ENCODE peak calls at places on chromosomes 13 and 19, in five cellular contexts. One of them, this sample, is unnamed.

GRCh38 chr19:38990949-38991697 is 15.6 kb upstream of the FBXO17 start:
- DNase-seq in SW480: no peak
- DNase-seq in brain microvascular endothelial cell: no peak
- DNase-seq in endothelial cell: no peak
- DNase-seq in globus pallidus: no peak
- DNase-seq in this sample: peak

GRCh38 chr13:111902726-111903125 is 164.2 kb upstream of the SOX1 start:
- DNase-seq in brain microvascular endothelial cell: no peak
- DNase-seq in globus pallidus: no peak
- DNase-seq in SW480: no peak
- DNase-seq in endothelial cell: no peak
- DNase-seq in this sample: no peak

GRCh38 chr19:42480335-42481095 is 37.8 kb upstream of the CXCL17 start:
- DNase-seq in SW480: no peak
- DNase-seq in globus pallidus: peak
- DNase-seq in endothelial cell: no peak
- DNase-seq in brain microvascular endothelial cell: peak
- DNase-seq in this sample: peak

GRCh38 chr13:108682714-108683113 is 53.3 kb downstream of the MYO16 start:
- DNase-seq in brain microvascular endothelial cell: no peak
- DNase-seq in globus pallidus: no peak
- DNase-seq in endothelial cell: no peak
- DNase-seq in SW480: no peak
- DNase-seq in this sample: no peak

GRCh38 chr13:70568571-70568970 is 460.3 kb upstream of the KLHL1 start:
- DNase-seq in SW480: peak
- DNase-seq in globus pallidus: peak
- DNase-seq in brain microvascular endothelial cell: peak
- DNase-seq in endothelial cell: peak
- DNase-seq in this sample: peak

GRCh38 chr19:48540110-48540509 is 11.9 kb upstream of the SULT2B1 start:
- DNase-seq in globus pallidus: no peak
- DNase-seq in SW480: no peak
- DNase-seq in endothelial cell: no peak
- DNase-seq in brain microvascular endothelial cell: no peak
- DNase-seq in this sample: no peak

GRCh38 chr13:40758811-40759210 is 12.2 kb downstream of the MRPS31 start:
- DNase-seq in globus pallidus: no peak
- DNase-seq in SW480: no peak
- DNase-seq in endothelial cell: no peak
- DNase-seq in brain microvascular endothelial cell: no peak
- DNase-seq in this sample: no peak

GRCh38 chr19:48879025-48879572 is 6.9 kb downstream of the PPP1R15A start:
- DNase-seq in brain microvascular endothelial cell: no peak
- DNase-seq in endothelial cell: no peak
- DNase-seq in globus pallidus: no peak
- DNase-seq in SW480: no peak
- DNase-seq in this sample: no peak

GRCh38 chr13:113652404-113653263 is 5.4 kb downstream of the ATP4B start:
- DNase-seq in globus pallidus: no peak
- DNase-seq in endothelial cell: no peak
- DNase-seq in brain microvascular endothelial cell: no peak
- DNase-seq in SW480: no peak
- DNase-seq in this sample: no peak

GRCh38 chr13:66139701-66140100 is 1090.4 kb downstream of the PCDH9 start:
- DNase-seq in brain microvascular endothelial cell: no peak
- DNase-seq in globus pallidus: no peak
- DNase-seq in SW480: no peak
- DNase-seq in endothelial cell: no peak
- DNase-seq in this sample: no peak

GRCh38 chr19:50933640-50934039 is 19.2 kb downstream of the KLK5 start:
- DNase-seq in SW480: peak
- DNase-seq in globus pallidus: no peak
- DNase-seq in endothelial cell: no peak
- DNase-seq in brain microvascular endothelial cell: peak
- DNase-seq in this sample: peak

GRCh38 chr13:79503069-79503468 is 22.1 kb downstream of the NDFIP2 start:
- DNase-seq in brain microvascular endothelial cell: no peak
- DNase-seq in SW480: no peak
- DNase-seq in endothelial cell: no peak
- DNase-seq in globus pallidus: no peak
- DNase-seq in this sample: no peak

GRCh38 chr13:27406178-27406939 is 18.1 kb upstream of the GTF3A start:
- DNase-seq in globus pallidus: peak
- DNase-seq in SW480: peak
- DNase-seq in brain microvascular endothelial cell: peak
- DNase-seq in endothelial cell: peak
- DNase-seq in this sample: peak

GRCh38 chr13:109707044-109707794 is 79.2 kb downstream of the IRS2 start:
- DNase-seq in SW480: peak
- DNase-seq in brain microvascular endothelial cell: no peak
- DNase-seq in globus pallidus: no peak
- DNase-seq in endothelial cell: no peak
- DNase-seq in this sample: no peak

GRCh38 chr19:46515879-46516350 is 20.2 kb upstream of the PNMA8B start:
- DNase-seq in SW480: peak
- DNase-seq in endothelial cell: no peak
- DNase-seq in globus pallidus: no peak
- DNase-seq in brain microvascular endothelial cell: peak
- DNase-seq in this sample: peak

GRCh38 chr19:8569066-8569761 is 8.0 kb downstream of the MYO1F start:
- DNase-seq in endothelial cell: no peak
- DNase-seq in brain microvascular endothelial cell: peak
- DNase-seq in globus pallidus: peak
- DNase-seq in SW480: peak
- DNase-seq in this sample: peak

GRCh38 chr13:96527497-96527896 is 437.6 kb downstream of the HS6ST3 start:
- DNase-seq in brain microvascular endothelial cell: no peak
- DNase-seq in endothelial cell: no peak
- DNase-seq in globus pallidus: no peak
- DNase-seq in SW480: no peak
- DNase-seq in this sample: no peak

GRCh38 chr13:111537843-111538499 is 217.5 kb downstream of the TEX29 start:
- DNase-seq in endothelial cell: no peak
- DNase-seq in brain microvascular endothelial cell: no peak
- DNase-seq in globus pallidus: no peak
- DNase-seq in SW480: no peak
- DNase-seq in this sample: no peak

GRCh38 chr13:102569488-102569887 is 27.3 kb upstream of the TPP2 start:
- DNase-seq in endothelial cell: no peak
- DNase-seq in SW480: no peak
- DNase-seq in globus pallidus: no peak
- DNase-seq in brain microvascular endothelial cell: peak
- DNase-seq in this sample: no peak

GRCh38 chr13:46101488-46102289 is 3.1 kb downstream of the CPB2 start:
- DNase-seq in endothelial cell: no peak
- DNase-seq in SW480: no peak
- DNase-seq in brain microvascular endothelial cell: no peak
- DNase-seq in globus pallidus: peak
- DNase-seq in this sample: no peak

GRCh38 chr13:113903361-113903760 is 39.5 kb upstream of the GAS6 start:
- DNase-seq in globus pallidus: no peak
- DNase-seq in brain microvascular endothelial cell: peak
- DNase-seq in SW480: no peak
- DNase-seq in endothelial cell: no peak
- DNase-seq in this sample: no peak

GRCh38 chr13:108276060-108276459 is 6.5 kb downstream of the TNFSF13B start:
- DNase-seq in SW480: no peak
- DNase-seq in brain microvascular endothelial cell: no peak
- DNase-seq in endothelial cell: no peak
- DNase-seq in globus pallidus: no peak
- DNase-seq in this sample: no peak

GRCh38 chr13:64551755-64552154 is 2678.4 kb downstream of the PCDH9 start:
- DNase-seq in endothelial cell: no peak
- DNase-seq in SW480: no peak
- DNase-seq in globus pallidus: no peak
- DNase-seq in brain microvascular endothelial cell: peak
- DNase-seq in this sample: peak

GRCh38 chr19:46860846-46861690 is at the start of gene ARHGAP35:
- DNase-seq in brain microvascular endothelial cell: no peak
- DNase-seq in SW480: peak
- DNase-seq in endothelial cell: no peak
- DNase-seq in globus pallidus: peak
- DNase-seq in this sample: peak

GRCh38 chr13:34634443-34634842 is 307.6 kb upstream of the NBEA start:
- DNase-seq in brain microvascular endothelial cell: no peak
- DNase-seq in SW480: no peak
- DNase-seq in endothelial cell: no peak
- DNase-seq in globus pallidus: no peak
- DNase-seq in this sample: no peak

GRCh38 chr19:9801976-9802375 is 16.9 kb downstream of the FBXL12 start:
- DNase-seq in brain microvascular endothelial cell: no peak
- DNase-seq in SW480: no peak
- DNase-seq in globus pallidus: no peak
- DNase-seq in endothelial cell: no peak
- DNase-seq in this sample: no peak

GRCh38 chr19:11767633-11768133 is 883 bp downstream of the ZNF441 start:
- DNase-seq in globus pallidus: peak
- DNase-seq in SW480: peak
- DNase-seq in brain microvascular endothelial cell: peak
- DNase-seq in endothelial cell: no peak
- DNase-seq in this sample: peak

GRCh38 chr19:10961763-10962536 is 1.1 kb downstream of the SMARCA4 start:
- DNase-seq in brain microvascular endothelial cell: no peak
- DNase-seq in globus pallidus: no peak
- DNase-seq in endothelial cell: no peak
- DNase-seq in SW480: no peak
- DNase-seq in this sample: peak

GRCh38 chr13:99380402-99380801 is 73.2 kb upstream of the GPR183 start:
- DNase-seq in globus pallidus: no peak
- DNase-seq in SW480: no peak
- DNase-seq in brain microvascular endothelial cell: no peak
- DNase-seq in endothelial cell: no peak
- DNase-seq in this sample: no peak

GRCh38 chr19:3725640-3726310 is 17.6 kb downstream of the TJP3 start:
- DNase-seq in SW480: peak
- DNase-seq in globus pallidus: no peak
- DNase-seq in endothelial cell: no peak
- DNase-seq in brain microvascular endothelial cell: no peak
- DNase-seq in this sample: no peak

GRCh38 chr19:44708940-44709339 is 10.0 kb downstream of the CEACAM16 start:
- DNase-seq in brain microvascular endothelial cell: no peak
- DNase-seq in SW480: no peak
- DNase-seq in endothelial cell: no peak
- DNase-seq in globus pallidus: no peak
- DNase-seq in this sample: no peak

GRCh38 chr19:53849237-53849676 is 18.4 kb upstream of the MYADM start:
- DNase-seq in endothelial cell: no peak
- DNase-seq in brain microvascular endothelial cell: peak
- DNase-seq in SW480: no peak
- DNase-seq in globus pallidus: no peak
- DNase-seq in this sample: peak